ENCODE peak calls at places on chromosomes 7 and 10, in four cellular contexts. A is GM13977, Q is nucleus accumbens, E is NCI-H1105. L is an unnamed sample.

GRCh38 chr10:100963826-100964225 is 5.5 kb upstream of the SEMA4G start:
- DNase-seq in A (no peak), Q (no peak), E (no peak), L (no peak)

GRCh38 chr7:16739863-16740622 is 13.5 kb upstream of the TSPAN13 start:
- DNase-seq in A (no peak), Q (no peak), E (no peak), L (no peak)

GRCh38 chr10:75436896-75437295 is 5.5 kb downstream of the LRMDA start:
- DNase-seq in A (no peak), Q (no peak), E (no peak), L (no peak)

GRCh38 chr10:60733189-60733815 is 45.0 kb upstream of the CDK1 start:
- DNase-seq in A (peak), Q (no peak), E (peak), L (no peak)

GRCh38 chr10:127012769-127013152 is 107.5 kb downstream of the DOCK1 start:
- DNase-seq in A (no peak), Q (peak), E (peak), L (no peak)

GRCh38 chr7:117458977-117459583 is 20.7 kb upstream of the CFTR start:
- DNase-seq in A (peak), Q (no peak), E (peak), L (no peak)

GRCh38 chr7:135933509-135934188 is 43.5 kb downstream of the MTPN start:
- DNase-seq in A (no peak), Q (no peak), E (no peak), L (no peak)

GRCh38 chr10:62248465-62248864 is 20.2 kb downstream of the RTKN2 start:
- DNase-seq in A (no peak), Q (no peak), E (no peak), L (no peak)

GRCh38 chr10:43123361-43124093 is 14.7 kb upstream of the CSGALNACT2 start:
- DNase-seq in A (no peak), Q (no peak), E (no peak), L (no peak)

GRCh38 chr10:44809652-44810051 is 101.5 kb upstream of the TMEM72 start:
- DNase-seq in A (no peak), Q (no peak), E (no peak), L (no peak)

GRCh38 chr10:44864042-44864436 is 47.1 kb upstream of the TMEM72 start:
- DNase-seq in A (no peak), Q (no peak), E (peak), L (no peak)

GRCh38 chr7:80833289-80834104 is 85.4 kb downstream of the SEMA3C start:
- DNase-seq in A (no peak), Q (no peak), E (peak), L (no peak)

GRCh38 chr7:28626629-28627262 is 214.4 kb downstream of the CREB5 start:
- DNase-seq in A (peak), Q (no peak), E (peak), L (no peak)

GRCh38 chr10:72846225-72846624 is 47.3 kb upstream of the OIT3 start:
- DNase-seq in A (no peak), Q (no peak), E (no peak), L (no peak)

GRCh38 chr10:49661291-49661856 is 18.1 kb upstream of the C10orf53 start:
- DNase-seq in A (no peak), Q (no peak), E (no peak), L (no peak)

GRCh38 chr10:63429280-63429679 is 36.5 kb downstream of the JMJD1C start:
- DNase-seq in A (no peak), Q (no peak), E (no peak), L (no peak)

GRCh38 chr7:55571534-55572377 is 546 bp downstream of the VOPP1 start:
- DNase-seq in A (peak), Q (peak), E (peak), L (peak)

GRCh38 chr10:31317652-31318381 is 1.2 kb upstream of the ZEB1 start:
- DNase-seq in A (no peak), Q (no peak), E (no peak), L (no peak)

GRCh38 chr10:67851229-67851628 is 13.2 kb upstream of the DNAJC12 start:
- DNase-seq in A (no peak), Q (no peak), E (no peak), L (no peak)

GRCh38 chr10:84256510-84257342 is 11.9 kb downstream of the RGR start:
- DNase-seq in A (no peak), Q (peak), E (no peak), L (no peak)

GRCh38 chr10:14235511-14235910 is 95.2 kb downstream of the FRMD4A start:
- DNase-seq in A (no peak), Q (no peak), E (no peak), L (no peak)

GRCh38 chr10:62020362-62020730 is 118.8 kb downstream of the ARID5B start:
- DNase-seq in A (no peak), Q (no peak), E (no peak), L (no peak)

GRCh38 chr7:93856319-93856718 is 34.2 kb downstream of the TFPI2 start:
- DNase-seq in A (no peak), Q (no peak), E (no peak), L (no peak)

L was measured in SHP77 treated with DMSO at 0.1 percent for 48 hours.